ENCODE peak calls at places on chromosomes 16 and 17, in five cellular contexts. I is adrenal gland, U is breast epithelium, C is HCT116, A is heart left ventricle. Z is an unnamed sample.

GRCh38 chr17:62819511-62820221 is 11.6 kb upstream of the MARCHF10 start:
- DNase-seq in C (peak; percentile 71), U (peak; percentile 74), I (peak; percentile 41), A (peak; percentile 45), Z (peak; percentile 91)

GRCh38 chr16:74573622-74574021 is 33.3 kb downstream of the GLG1 start:
- DNase-seq in A (no peak), C (no peak), I (no peak), U (no peak), Z (no peak)

GRCh38 chr16:82755570-82756282 is 129.0 kb downstream of the CDH13 start:
- DNase-seq in C (no peak), U (no peak), I (no peak), A (no peak), Z (no peak)

GRCh38 chr17:74151551-74152315 is 51.7 kb upstream of the RPL38 start:
- DNase-seq in I (no peak), C (no peak), A (peak; percentile 5), U (no peak), Z (no peak)

GRCh38 chr16:85635545-85636140 is 22.5 kb downstream of the GSE1 start:
- DNase-seq in I (peak; percentile 68), U (no peak), A (no peak), C (no peak), Z (no peak)

GRCh38 chr17:13181683-13182082 is 163.9 kb upstream of the ELAC2 start:
- DNase-seq in I (no peak), C (no peak), U (no peak), A (no peak), Z (no peak)

GRCh38 chr17:44552361-44552760 is 4.9 kb upstream of the FZD2 start:
- DNase-seq in C (no peak), U (no peak), I (no peak), A (no peak), Z (no peak)

GRCh38 chr16:3065742-3066439 is 451 bp downstream of the IL32 start:
- DNase-seq in I (no peak), U (no peak), A (no peak), C (no peak), Z (no peak)

GRCh38 chr17:77958716-77959215 is 263 bp downstream of the TNRC6C start:
- DNase-seq in I (no peak), C (no peak), U (no peak), A (no peak), Z (no peak)

GRCh38 chr16:84507011-84507982 is 2.8 kb upstream of the MEAK7 start:
- DNase-seq in C (no peak), I (no peak), U (no peak), A (no peak), Z (no peak)

GRCh38 chr17:55444471-55445441 is 23.1 kb upstream of the MMD start:
- DNase-seq in U (no peak), I (no peak), C (no peak), A (no peak), Z (no peak)

GRCh38 chr17:59349178-59349577 is 17.7 kb downstream of the YPEL2 start:
- DNase-seq in A (no peak), I (no peak), C (no peak), U (no peak), Z (no peak)

GRCh38 chr17:77363821-77364361 is 223.1 kb downstream of the SEC14L1 start:
- DNase-seq in A (no peak), C (no peak), U (no peak), I (peak; percentile 76), Z (no peak)

GRCh38 chr16:30470170-30470512 is 2.4 kb upstream of the ITGAL start:
- DNase-seq in C (no peak), U (no peak), I (no peak), A (no peak), Z (no peak)

GRCh38 chr17:32152130-32152529 is 9.8 kb downstream of the RHOT1 start:
- DNase-seq in C (no peak), I (peak; percentile 65), U (no peak), A (no peak), Z (no peak)

GRCh38 chr17:57577751-57578607 is 167.1 kb downstream of the CCDC182 start:
- DNase-seq in I (peak; percentile 85), U (no peak), A (no peak), C (no peak), Z (no peak)

GRCh38 chr16:87407511-87408112 is 15.5 kb downstream of the MAP1LC3B start:
- DNase-seq in I (peak; percentile 89), C (peak; percentile 100), U (no peak), A (peak; percentile 37), Z (no peak)

GRCh38 chr17:33469911-33470310 is 176.8 kb upstream of the ASIC2 start:
- DNase-seq in I (peak; percentile 41), C (no peak), A (peak; percentile 20), U (no peak), Z (no peak)

GRCh38 chr16:77690416-77690815 is 31.9 kb upstream of the NUDT7 start:
- DNase-seq in C (no peak), U (no peak), A (no peak), I (no peak), Z (no peak)

GRCh38 chr17:75864448-75864871 is 9.3 kb upstream of the WBP2 start:
- DNase-seq in C (no peak), U (no peak), I (no peak), A (peak; percentile 82), Z (peak; percentile 60)

GRCh38 chr17:80676564-80676963 is 131.9 kb downstream of the RPTOR start:
- DNase-seq in C (no peak), U (no peak), A (no peak), I (no peak), Z (no peak)

GRCh38 chr17:18921485-18921884 is 30.5 kb upstream of the SLC5A10 start:
- DNase-seq in C (no peak), U (no peak), A (no peak), I (no peak), Z (no peak)

GRCh38 chr17:76801706-76802105 is 63.8 kb downstream of the MFSD11 start:
- DNase-seq in I (no peak), C (no peak), U (no peak), A (no peak), Z (no peak)

GRCh38 chr17:7250655-7251329 is 742 bp downstream of the CTDNEP1 start:
- DNase-seq in U (no peak), I (no peak), C (no peak), A (no peak), Z (no peak)

GRCh38 chr16:57795431-57795878 is 6.8 kb downstream of the KIFC3 start:
- DNase-seq in A (no peak), I (peak; percentile 53), C (peak; percentile 53), U (no peak), Z (peak; percentile 38)

GRCh38 chr16:54361246-54361645 is 74.7 kb upstream of the IRX3 start:
- DNase-seq in C (no peak), U (no peak), A (no peak), I (no peak), Z (no peak)

GRCh38 chr17:2081564-2081963 is 26.7 kb downstream of the HIC1 start:
- DNase-seq in I (no peak), A (no peak), C (no peak), U (no peak), Z (no peak)

GRCh38 chr17:18248300-18248731 is 10.2 kb downstream of the FLII start:
- DNase-seq in C (no peak), A (peak; percentile 74), U (no peak), I (peak; percentile 70), Z (peak; percentile 99)

GRCh38 chr17:40850287-40850972 is 16.6 kb downstream of the KRT12 start:
- DNase-seq in I (no peak), U (no peak), C (no peak), A (no peak), Z (no peak)

GRCh38 chr17:16353702-16354174 is 469 bp upstream of the CENPV start:
- DNase-seq in I (no peak), U (no peak), C (no peak), A (no peak), Z (no peak)

GRCh38 chr16:56426585-56426984 is 1.2 kb upstream of the AMFR start:
- DNase-seq in I (no peak), U (no peak), C (no peak), A (no peak), Z (no peak)

GRCh38 chr16:64872101-64872500 is 249.8 kb downstream of the CDH11 start:
- DNase-seq in U (no peak), I (no peak), C (no peak), A (no peak), Z (no peak)

GRCh38 chr16:27450836-27451341 is 48.9 kb downstream of the IL21R start:
- DNase-seq in I (no peak), A (no peak), C (no peak), U (no peak), Z (no peak)
- TF ChIP-seq POLR2A in I (no peak), A (no peak), C (no peak), U (no peak), Z (no peak)

GRCh38 chr16:10494343-10495030 is 85.9 kb downstream of the EMP2 start:
- DNase-seq in I (no peak), A (no peak), U (no peak), C (no peak), Z (no peak)

GRCh38 chr16:10495031-10495345 is 85.4 kb downstream of the EMP2 start:
- DNase-seq in U (no peak), C (no peak), A (no peak), I (no peak), Z (no peak)

GRCh38 chr16:10490141-10490540 is 90.3 kb downstream of the EMP2 start:
- DNase-seq in A (no peak), C (no peak), U (no peak), I (no peak), Z (no peak)

GRCh38 chr16:10497132-10498088 is 83.0 kb downstream of the EMP2 start:
- DNase-seq in I (no peak), U (no peak), C (no peak), A (no peak), Z (no peak)

GRCh38 chr16:10493276-10493675 is 87.1 kb downstream of the EMP2 start:
- DNase-seq in C (no peak), A (no peak), I (no peak), U (no peak), Z (no peak)
- TF ChIP-seq POLR2A in C (no peak), A (no peak), I (no peak), U (no peak), Z (no peak)

DNA sequence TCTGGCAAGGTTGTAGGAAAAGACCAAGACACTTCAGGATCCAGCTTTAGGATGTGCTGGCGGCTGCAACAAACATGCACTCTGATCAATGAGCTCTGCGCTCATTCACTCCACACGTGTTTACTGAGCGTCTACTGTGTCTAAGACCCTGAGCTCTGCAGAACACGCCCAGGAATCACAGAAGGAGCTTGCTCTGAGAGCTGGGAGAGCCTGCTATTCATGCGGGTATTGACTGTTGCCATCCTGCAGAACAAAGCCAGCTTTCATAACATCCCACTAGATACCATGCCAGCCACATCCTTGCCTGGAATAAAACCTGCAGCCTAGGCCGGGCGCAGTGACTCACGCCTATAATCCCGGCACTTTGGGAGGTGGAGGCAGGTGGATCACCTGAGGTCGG is 44.1 kb downstream of the NXN start:
- DNase-seq in U (no peak), A (no peak), I (no peak), C (peak; percentile 73), Z (no peak)
- TF ChIP-seq POLR2A in U (no peak), A (no peak), I (no peak), C (no peak), Z (no peak)

DNA sequence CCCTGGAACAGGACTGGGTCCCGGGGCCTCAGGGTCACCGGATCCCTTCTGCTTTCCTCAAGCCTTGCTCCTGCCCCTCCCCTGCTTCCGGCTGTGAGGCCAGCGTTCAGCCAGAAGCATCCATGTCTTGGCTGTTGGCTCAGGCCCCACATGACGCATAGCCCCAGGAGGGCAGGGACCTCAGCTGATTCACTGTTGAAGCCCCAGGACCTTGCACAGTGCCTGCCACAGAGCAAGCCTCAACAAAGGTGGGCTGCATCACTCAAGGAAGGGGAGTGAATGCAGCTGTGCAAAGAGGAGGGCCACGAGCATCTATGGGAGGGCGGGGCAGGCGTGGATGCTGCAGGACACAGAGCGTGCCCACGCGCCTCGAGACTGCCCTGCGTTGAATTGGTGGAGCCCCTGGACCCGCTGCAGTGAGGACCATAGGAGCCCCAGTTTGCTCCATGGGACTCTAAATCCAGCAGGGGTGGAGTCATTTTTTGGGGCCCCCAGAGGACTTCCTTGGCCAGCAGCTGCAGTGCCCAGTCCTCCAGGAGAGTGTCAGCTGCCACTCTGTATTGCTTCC is 28.2 kb upstream of the ITGA3 start:
- DNase-seq in A (peak; percentile 48), U (peak; percentile 60), C (peak; percentile 84), I (peak; percentile 92), Z (peak; percentile 91)
- TF ChIP-seq POLR2A in A (no peak), U (no peak), C (no peak), I (no peak), Z (no peak)

Z was measured in H54.